ENCODE peak calls at places on chromosomes 4 and X, in nine cellular contexts. C is heart left ventricle, D is A673, Y is tibial nerve, A is left lung, P is body of pancreas, T is testis, L is tibial artery, B is colonic mucosa. Z is an unnamed sample.

GRCh38 chr4:1984406-1985191 is 24.2 kb downstream of the NELFA start:
- DNase-seq in C (no peak), D (peak; percentile 34), Y (no peak), A (peak; percentile 26), P (no peak), T (no peak), L (no peak), B (peak; percentile 16), Z (no peak)

GRCh38 chr4:27811928-27812327 is 951.3 kb downstream of the STIM2 start:
- DNase-seq in C (no peak), D (no peak), Y (no peak), A (no peak), P (no peak), T (no peak), L (no peak), B (no peak), Z (no peak)

GRCh38 chrX:104351173-104351769 is 96.5 kb upstream of the ESX1 start:
- DNase-seq in C (no peak), D (peak; percentile 52), Y (no peak), A (no peak), P (no peak), T (no peak), L (no peak), B (no peak), Z (no peak)

GRCh38 chr4:102586644-102587021 is 85.5 kb downstream of the NFKB1 start:
- DNase-seq in C (no peak), D (no peak), Y (no peak), A (no peak), P (no peak), T (no peak), L (no peak), B (no peak), Z (no peak)

GRCh38 chr4:181968371-181968770 is 274.8 kb upstream of the TENM3 start:
- DNase-seq in C (no peak), D (no peak), Y (no peak), A (no peak), P (no peak), T (no peak), L (no peak), B (no peak), Z (no peak)

GRCh38 chr4:121053601-121054143 is 18.7 kb downstream of the NDNF start:
- DNase-seq in C (no peak), D (peak; percentile 93), Y (no peak), A (no peak), P (no peak), T (no peak), L (no peak), B (peak; percentile 36), Z (no peak)

GRCh38 chrX:13369541-13370140 is 49.8 kb upstream of the ATXN3L start:
- DNase-seq in C (no peak), D (peak; percentile 25), Y (no peak), A (no peak), P (no peak), T (no peak), L (no peak), B (no peak), Z (no peak)

GRCh38 chrX:41604154-41604553 is 84.6 kb upstream of the GPR34 start:
- DNase-seq in C (no peak), D (no peak), Y (no peak), A (no peak), P (no peak), T (no peak), L (no peak), B (no peak), Z (no peak)

GRCh38 chr4:56048621-56049427 is 100.1 kb downstream of the CEP135 start:
- DNase-seq in C (peak; percentile 79), D (peak; percentile 64), Y (no peak), A (peak; percentile 52), P (peak; percentile 23), T (peak; percentile 66), L (no peak), B (peak; percentile 73), Z (no peak)

GRCh38 chr4:146641762-146642161 is 3.1 kb downstream of the POU4F2 start:
- DNase-seq in C (no peak), D (no peak), Y (no peak), A (no peak), P (no peak), T (no peak), L (no peak), B (no peak), Z (no peak)

GRCh38 chr4:150578745-150579470 is 3.0 kb upstream of the MAB21L2 start:
- DNase-seq in C (no peak), D (no peak), Y (no peak), A (no peak), P (no peak), T (no peak), L (no peak), B (no peak), Z (no peak)

GRCh38 chr4:153241295-153241694 is 37.1 kb downstream of the TRIM2 start:
- DNase-seq in C (no peak), D (no peak), Y (no peak), A (no peak), P (no peak), T (no peak), L (no peak), B (no peak), Z (no peak)

GRCh38 chr4:153243464-153243863 is 39.2 kb downstream of the TRIM2 start:
- DNase-seq in C (no peak), D (no peak), Y (no peak), A (no peak), P (peak; percentile 19), T (no peak), L (no peak), B (no peak), Z (no peak)

GRCh38 chr4:153241970-153242847 is 38.0 kb downstream of the TRIM2 start:
- DNase-seq in C (no peak), D (peak; percentile 96), Y (no peak), A (no peak), P (peak; percentile 27), T (no peak), L (no peak), B (peak; percentile 53), Z (no peak)

GRCh38 chr4:153244969-153245368 is 40.7 kb downstream of the TRIM2 start:
- DNase-seq in C (no peak), D (no peak), Y (no peak), A (no peak), P (peak; percentile 37), T (no peak), L (no peak), B (peak; percentile 64), Z (no peak)

GRCh38 chr4:153242848-153243324 is 38.6 kb downstream of the TRIM2 start:
- DNase-seq in C (no peak), D (no peak), Y (no peak), A (no peak), P (no peak), T (no peak), L (no peak), B (no peak), Z (no peak)
- H3K27ac ChIP-seq in C (peak overlapping the region; percentile 53), D (peak overlapping the region; percentile 81), Y (no peak overlapping the region), A (no peak overlapping the region), P (no peak overlapping the region), T (no peak overlapping the region), L (no peak overlapping the region), B (peak overlapping the region; percentile 69), Z (no peak overlapping the region)

DNA sequence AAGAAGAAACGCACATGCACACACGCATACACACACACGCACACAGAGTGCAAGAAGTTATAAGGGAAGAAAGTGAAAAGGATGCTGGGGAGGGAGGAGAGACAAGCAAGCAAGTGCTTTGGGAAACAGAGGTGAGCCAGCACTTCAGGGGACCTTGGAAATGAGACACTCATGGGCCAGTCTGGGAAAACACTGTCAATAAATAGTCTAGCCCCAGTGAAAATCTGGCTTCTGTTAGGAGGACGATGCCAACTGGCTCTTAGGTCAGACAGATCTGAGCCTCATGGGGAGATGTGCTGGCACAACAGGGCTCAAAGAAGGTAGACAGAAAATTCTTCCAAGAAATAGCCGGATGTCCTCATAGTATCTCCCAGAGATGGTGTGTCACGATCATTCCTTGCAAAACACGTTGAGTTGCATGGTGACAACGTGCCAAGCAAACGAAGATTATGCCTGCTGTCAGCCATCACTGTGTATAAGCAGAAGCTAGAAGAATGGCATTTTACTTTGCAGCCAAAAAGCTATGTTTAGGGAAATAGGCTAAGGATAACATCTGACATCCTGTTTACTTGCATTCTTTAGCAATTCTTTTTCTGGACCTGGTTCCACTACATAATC is 557 bp upstream of the ARHGEF6 start:
- DNase-seq in C (no peak), D (no peak), Y (no peak), A (no peak), P (no peak), T (no peak), L (no peak), B (no peak), Z (no peak)
- H3K4me3 ChIP-seq in C (peak overlapping the region; percentile 39), D (no peak overlapping the region), Y (peak overlapping the region; percentile 3), A (peak overlapping the region; percentile 29), P (no peak overlapping the region), T (peak overlapping the region; percentile 12), L (peak overlapping the region; percentile 45), B (no peak overlapping the region), Z (peak overlapping the region; percentile 50)

GRCh38 chrX:24298191-24298590 is 15.7 kb downstream of the SUPT20HL2 start:
- DNase-seq in C (no peak), D (no peak), Y (no peak), A (no peak), P (no peak), T (no peak), L (no peak), B (no peak), Z (no peak)

GRCh38 chrX:24292358-24292757 is 21.5 kb downstream of the SUPT20HL2 start:
- DNase-seq in C (no peak), D (no peak), Y (no peak), A (no peak), P (no peak), T (peak; percentile 57), L (no peak), B (no peak), Z (no peak)

GRCh38 chrX:24293412-24293811 is 20.5 kb downstream of the SUPT20HL2 start:
- DNase-seq in C (no peak), D (no peak), Y (no peak), A (no peak), P (no peak), T (no peak), L (no peak), B (no peak), Z (no peak)

DNA sequence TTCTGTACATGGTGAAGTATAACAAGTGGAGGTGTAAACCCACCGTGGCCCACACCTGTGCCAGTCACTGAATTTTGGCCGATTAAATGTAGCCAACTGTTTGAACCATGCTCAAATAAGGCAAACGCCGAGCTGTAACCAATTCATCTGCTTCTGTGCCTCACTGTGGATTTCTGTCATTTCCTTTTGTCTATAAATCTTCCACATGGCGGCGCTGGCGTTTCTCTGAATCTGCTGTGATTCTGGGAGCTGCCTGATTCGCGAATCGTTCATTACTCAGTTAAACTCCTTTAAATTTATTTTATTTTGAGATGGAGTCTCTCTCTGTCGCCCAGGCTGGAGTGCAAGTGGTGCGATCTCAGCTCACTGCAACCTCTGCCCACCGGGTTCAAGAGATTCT is 19.2 kb downstream of the SUPT20HL2 start:
- DNase-seq in C (no peak), D (peak; percentile 75), Y (peak; percentile 4), A (no peak), P (no peak), T (peak; percentile 59), L (peak; percentile 21), B (no peak), Z (no peak)
- TF ChIP-seq CTCF in C (no peak), D (peak; percentile 65), Y (no peak), A (no peak), P (no peak), T (no peak), L (no peak), B (no peak), Z (no peak)

DNA sequence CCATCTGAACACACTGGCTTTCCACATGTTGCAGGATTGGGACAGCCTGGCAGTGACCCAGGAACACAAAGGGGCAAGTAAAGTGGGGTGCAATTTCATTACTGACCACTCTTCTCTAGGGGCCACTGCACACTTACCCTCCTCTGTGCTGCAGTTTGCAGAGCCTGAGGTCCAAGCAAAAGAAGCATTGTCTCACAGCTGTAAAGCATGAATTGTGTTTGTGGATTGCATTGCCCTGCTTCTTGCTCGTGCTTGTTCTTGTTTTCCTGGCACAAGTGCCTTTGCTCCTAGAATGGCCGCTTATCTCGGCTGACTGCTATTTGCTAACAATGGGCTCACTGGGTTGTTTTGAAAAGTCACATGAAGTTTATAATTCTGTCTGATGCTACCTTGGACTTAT is 209.1 kb upstream of the JADE1 start:
- DNase-seq in C (no peak), D (no peak), Y (peak; percentile 25), A (no peak), P (peak; percentile 59), T (peak; percentile 53), L (peak; percentile 41), B (no peak), Z (no peak)
- H3K27ac ChIP-seq in C (peak overlapping the region; percentile 37), D (no peak overlapping the region), Y (peak overlapping the region; percentile 66), A (peak overlapping the region; percentile 21), P (peak overlapping the region; percentile 85), T (no peak overlapping the region), L (peak overlapping the region; percentile 7), B (no peak overlapping the region), Z (no peak overlapping the region)

Z was measured in ascending aorta.